ENCODE peak calls at places on chromosomes 12 and 14, in nine cellular contexts. J is cardiac muscle cell; R is SW 1271; X is cardiac fibroblast; V is hepatic stellate cell; T is stimulated activated CD8-positive, alpha-beta memory T cell treated with anti-CD3 and anti-CD28 coated beads, Interleukin-4, amount 100 ng/mL, for 4 hours; I is GM23338; M is fibroblast of gingiva; S is T-helper 9 cell. F is an unnamed sample.

GRCh38 chr14:105945891-105946290 is 419.5 kb downstream of the TMEM121 start:
- DNase-seq in R (no peak), T (no peak), M (no peak), V (no peak), X (no peak), I (no peak), J (no peak), S (no peak), F (no peak)

GRCh38 chr12:2255301-2255700 is 202.5 kb downstream of the CACNA1C start:
- DNase-seq in I (no peak), V (no peak), X (no peak), T (no peak), S (no peak), R (no peak), J (no peak), M (no peak), F (no peak)

GRCh38 chr12:78018146-78018910 is 187.6 kb downstream of the NAV3 start:
- DNase-seq in R (no peak), J (peak), S (no peak), V (peak), X (peak), T (no peak), I (no peak), M (peak), F (no peak)

GRCh38 chr12:124836759-124837158 is 26.9 kb downstream of the SCARB1 start:
- DNase-seq in R (no peak), X (no peak), S (no peak), T (no peak), M (no peak), J (no peak), I (no peak), V (no peak), F (no peak)

GRCh38 chr12:47397664-47398281 is 308.1 kb downstream of the RPAP3 start:
- DNase-seq in S (no peak), I (peak), V (no peak), X (peak), M (peak), J (no peak), T (no peak), R (peak), F (no peak)

GRCh38 chr14:92252291-92252690 is 70.7 kb upstream of the SLC24A4 start:
- DNase-seq in S (no peak), T (no peak), R (no peak), M (no peak), V (no peak), X (no peak), J (no peak), I (no peak), F (no peak)

GRCh38 chr12:25322918-25323773 is 72.4 kb upstream of the KRAS start:
- DNase-seq in T (no peak), S (no peak), J (no peak), M (no peak), R (no peak), X (peak), I (no peak), V (no peak), F (no peak)

GRCh38 chr14:90274808-90275454 is 18.6 kb downstream of the PSMC1 start:
- DNase-seq in V (peak), R (no peak), M (peak), J (no peak), T (no peak), X (peak), I (no peak), S (no peak), F (no peak)

GRCh38 chr12:70448371-70448770 is 82.3 kb downstream of the KCNMB4 start:
- DNase-seq in J (no peak), S (no peak), X (no peak), V (no peak), M (no peak), T (no peak), I (no peak), R (no peak), F (no peak)

GRCh38 chr12:80766897-80767296 is 50.2 kb downstream of the MYF5 start:
- DNase-seq in J (no peak), T (no peak), M (no peak), S (no peak), X (no peak), V (no peak), R (no peak), I (no peak), F (no peak)

GRCh38 chr12:14955876-14956811 is 5.3 kb downstream of the ARHGDIB start:
- DNase-seq in M (no peak), V (no peak), T (no peak), R (no peak), X (no peak), S (no peak), J (no peak), I (no peak), F (no peak)

GRCh38 chr14:97603201-97603600 is 806.0 kb downstream of the VRK1 start:
- DNase-seq in R (no peak), X (no peak), J (no peak), S (peak), I (no peak), M (no peak), V (no peak), T (no peak), F (no peak)

GRCh38 chr14:58746261-58746660 is 108.5 kb downstream of the DACT1 start:
- DNase-seq in J (no peak), S (no peak), T (no peak), R (peak), V (peak), I (no peak), M (peak), X (peak), F (no peak)